ENCODE peak calls at places on chromosomes 5 and 9, in four cellular contexts. W, P, D and X are unnamed samples.
A peak's percentile ranks its signal among the peaks of the same experiment; 100 is the strongest.

GRCh38 chr9:93134018-93134739 is at the start of gene NINJ1:
- DNase-seq in W (peak; percentile 60), D (peak; percentile 65), P (peak; percentile 85), X (peak; percentile 76)

GRCh38 chr5:113205807-113206206 is 229.0 kb downstream of the TSSK1B start:
- DNase-seq in P (no peak), D (no peak), W (no peak), X (no peak)

GRCh38 chr9:133142657-133143592 is 20.8 kb downstream of the GBGT1 start:
- DNase-seq in P (no peak), W (no peak), D (no peak), X (no peak)

GRCh38 chr9:75147638-75148037 is 59.3 kb downstream of the OSTF1 start:
- DNase-seq in P (no peak), W (peak; percentile 19), D (no peak), X (no peak)

GRCh38 chr9:18989865-18990264 is 43.1 kb downstream of the SAXO1 start:
- DNase-seq in D (no peak), P (no peak), W (no peak), X (no peak)

GRCh38 chr9:4011062-4011461 is 288.8 kb downstream of the GLIS3 start:
- DNase-seq in W (no peak), D (no peak), P (no peak), X (no peak)

GRCh38 chr5:61449756-61450155 is 117.7 kb downstream of the ZSWIM6 start:
- DNase-seq in P (no peak), W (no peak), D (no peak), X (no peak)

GRCh38 chr5:141960018-141960417 is 2.0 kb upstream of the PCDH12 start:
- DNase-seq in D (no peak), W (no peak), P (no peak), X (no peak)

GRCh38 chr5:9947944-9948343 is 301.7 kb downstream of the ATPSCKMT start:
- DNase-seq in P (no peak), W (peak; percentile 2), D (no peak), X (no peak)

GRCh38 chr9:78982849-78983248 is 588.9 kb upstream of the TLE4 start:
- DNase-seq in D (no peak), P (no peak), W (peak; percentile 56), X (no peak)

GRCh38 chr9:68416891-68417570 is 60.6 kb downstream of the PGM5 start:
- DNase-seq in W (no peak), P (no peak), D (peak; percentile 33), X (no peak)

GRCh38 chr5:91373016-91373415 is 10.1 kb downstream of the ARRDC3 start:
- DNase-seq in P (no peak), W (no peak), D (no peak), X (no peak)

GRCh38 chr5:176536132-176536901 is 885 bp downstream of the RNF44 start:
- DNase-seq in W (peak; percentile 74), D (peak; percentile 76), P (peak; percentile 79), X (peak; percentile 82)

GRCh38 chr5:39605966-39606591 is 181.3 kb upstream of the DAB2 start:
- DNase-seq in P (no peak), D (no peak), W (peak; percentile 36), X (no peak)

GRCh38 chr9:81416476-81417298 is 272.7 kb downstream of the TLE1 start:
- DNase-seq in D (no peak), W (peak; percentile 41), P (no peak), X (no peak)

GRCh38 chr9:5951686-5952211 is 61.1 kb downstream of the MLANA start:
- DNase-seq in P (no peak), D (no peak), W (peak; percentile 83), X (no peak)

GRCh38 chr5:7325975-7326911 is 69.7 kb upstream of the ADCY2 start:
- DNase-seq in P (no peak), W (no peak), D (no peak), X (no peak)

GRCh38 chr9:33227741-33228140 is 12.2 kb upstream of the SPINK4 start:
- DNase-seq in P (no peak), W (no peak), D (no peak), X (no peak)

GRCh38 chr5:5149154-5149553 is 9.0 kb downstream of the ADAMTS16 start:
- DNase-seq in P (no peak), D (no peak), W (no peak), X (no peak)

GRCh38 chr9:36188212-36188611 is 2.5 kb upstream of the CLTA start:
- DNase-seq in D (no peak), P (no peak), W (no peak), X (no peak)

GRCh38 chr9:94827584-94828304 is 101.2 kb downstream of the AOPEP start:
- DNase-seq in D (no peak), P (peak; percentile 10), W (peak; percentile 52), X (no peak)

GRCh38 chr9:74824654-74825053 is 63.1 kb downstream of the TRPM6 start:
- DNase-seq in W (no peak), D (no peak), P (no peak), X (no peak)

GRCh38 chr5:6719417-6719816 is 6.2 kb downstream of the TENT4A start:
- DNase-seq in W (no peak), P (no peak), D (no peak), X (no peak)

GRCh38 chr9:34771023-34771422 is 61.1 kb upstream of the CCL21 start:
- DNase-seq in D (no peak), P (no peak), W (no peak), X (no peak)

GRCh38 chr5:54311178-54311811 is 922 bp upstream of the ARL15 start:
- DNase-seq in P (no peak), D (no peak), W (peak; percentile 26), X (peak; percentile 20)

GRCh38 chr9:135588371-135588770 is 26.8 kb downstream of the PAEP start:
- DNase-seq in P (peak; percentile 31), W (no peak), D (no peak), X (no peak)

GRCh38 chr9:4740623-4741364 is at the start of gene AK3:
- DNase-seq in W (peak; percentile 82), D (peak; percentile 92), P (peak; percentile 87), X (peak; percentile 76)

GRCh38 chr9:7782390-7783120 is 17.0 kb downstream of the DMAC1 start:
- DNase-seq in W (no peak), D (no peak), P (no peak), X (no peak)

GRCh38 chr9:114240647-114241558 is 82.0 kb upstream of the ORM1 start:
- DNase-seq in D (no peak), W (no peak), P (no peak), X (no peak)

GRCh38 chr5:174311531-174312269 is 266.2 kb downstream of the NSG2 start:
- DNase-seq in W (peak; percentile 34), P (peak; percentile 97), D (peak; percentile 89), X (peak; percentile 76)

GRCh38 chr9:114953917-114954316 is 23.5 kb upstream of the TNFSF8 start:
- DNase-seq in P (no peak), D (no peak), W (peak; percentile 84), X (no peak)

GRCh38 chr9:115978739-115979138 is 174.9 kb upstream of the PAPPA start:
- DNase-seq in P (no peak), W (no peak), D (no peak), X (no peak)

GRCh38 chr9:18358325-18358724 is 115.6 kb upstream of the ADAMTSL1 start:
- DNase-seq in D (no peak), W (peak; percentile 13), P (no peak), X (no peak)

GRCh38 chr5:91125916-91126315 is 257.2 kb downstream of the ARRDC3 start:
- DNase-seq in P (no peak), W (no peak), D (no peak), X (no peak)

GRCh38 chr9:127021664-127022337 is 100.6 kb downstream of the ANGPTL2 start:
- DNase-seq in D (no peak), W (peak; percentile 100), P (no peak), X (no peak)

GRCh38 chr5:113330533-113331200 is 104.1 kb downstream of the TSSK1B start:
- DNase-seq in W (peak; percentile 60), D (no peak), P (no peak), X (no peak)

DNA sequence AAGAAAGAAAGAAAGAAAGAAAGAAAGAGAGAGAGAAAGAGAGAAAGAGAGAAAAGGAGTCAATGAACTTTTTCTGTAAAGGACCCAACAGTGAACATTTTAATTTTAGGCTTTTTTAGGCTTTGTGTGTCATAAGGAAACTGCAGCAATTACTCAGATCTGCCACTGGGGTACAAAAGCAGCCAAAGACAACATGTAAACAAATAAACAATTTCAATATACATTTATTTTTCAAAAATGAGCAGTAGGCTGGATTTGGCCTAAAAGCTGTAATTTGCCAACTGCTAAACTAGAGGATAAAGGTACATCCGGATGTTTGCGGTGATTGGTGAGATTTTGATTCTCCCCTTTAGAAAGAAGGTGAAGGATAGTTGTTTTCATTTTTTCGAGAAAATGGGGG is 143.6 kb downstream of the CEMIP2 start:
- DNase-seq in W (no peak), P (no peak), D (no peak), X (no peak)
- H2AFZ ChIP-seq in W (no peak overlapping the region), P (no peak overlapping the region), D (no peak overlapping the region), X (no peak overlapping the region)

GRCh38 chr9:89676281-89676680 is 71.5 kb downstream of the GADD45G start:
- DNase-seq in D (no peak), W (no peak), P (no peak), X (no peak)
- H4K91ac ChIP-seq in D (peak overlapping the region; percentile 17), W (no peak overlapping the region), P (peak overlapping the region; percentile 100), X (no peak overlapping the region)

DNA sequence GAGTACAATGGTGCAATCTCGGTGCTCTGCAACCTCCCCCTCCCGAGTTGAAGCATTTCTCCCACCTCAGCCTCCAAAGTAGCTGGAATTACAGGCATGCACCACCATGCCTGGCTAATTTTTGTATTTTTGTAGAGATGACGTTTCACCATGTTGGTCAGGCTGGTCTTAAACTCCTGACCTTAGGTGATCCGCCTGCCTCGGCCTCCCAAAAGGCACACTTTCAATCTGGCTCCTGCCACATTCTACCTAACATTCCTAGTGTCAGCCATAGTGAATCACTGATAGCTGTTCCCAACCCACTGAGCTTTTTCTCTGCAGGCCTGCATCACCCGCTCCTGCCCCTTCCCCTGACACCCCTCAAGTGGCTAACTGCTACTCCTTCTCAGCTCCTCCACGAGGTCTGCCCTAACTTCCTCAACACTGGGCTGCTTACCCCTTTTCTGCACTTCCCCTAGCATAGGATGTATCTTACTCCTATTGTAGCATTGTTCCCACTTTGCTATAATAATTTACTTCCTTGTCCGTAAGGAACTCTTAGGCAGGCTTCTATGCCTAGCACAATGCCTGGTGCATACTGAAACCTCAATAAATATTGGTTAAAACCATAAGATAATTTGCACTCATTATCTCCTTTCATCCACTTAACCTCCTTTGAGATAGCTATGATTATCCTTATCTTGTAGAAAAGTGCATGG is 42.0 kb upstream of the LIFR start:
- DNase-seq in D (no peak), W (no peak), P (no peak), X (no peak)
- H3K14ac ChIP-seq in D (no peak overlapping the region), W (peak overlapping the region; percentile 76), P (no peak overlapping the region), X (no peak overlapping the region)

DNA sequence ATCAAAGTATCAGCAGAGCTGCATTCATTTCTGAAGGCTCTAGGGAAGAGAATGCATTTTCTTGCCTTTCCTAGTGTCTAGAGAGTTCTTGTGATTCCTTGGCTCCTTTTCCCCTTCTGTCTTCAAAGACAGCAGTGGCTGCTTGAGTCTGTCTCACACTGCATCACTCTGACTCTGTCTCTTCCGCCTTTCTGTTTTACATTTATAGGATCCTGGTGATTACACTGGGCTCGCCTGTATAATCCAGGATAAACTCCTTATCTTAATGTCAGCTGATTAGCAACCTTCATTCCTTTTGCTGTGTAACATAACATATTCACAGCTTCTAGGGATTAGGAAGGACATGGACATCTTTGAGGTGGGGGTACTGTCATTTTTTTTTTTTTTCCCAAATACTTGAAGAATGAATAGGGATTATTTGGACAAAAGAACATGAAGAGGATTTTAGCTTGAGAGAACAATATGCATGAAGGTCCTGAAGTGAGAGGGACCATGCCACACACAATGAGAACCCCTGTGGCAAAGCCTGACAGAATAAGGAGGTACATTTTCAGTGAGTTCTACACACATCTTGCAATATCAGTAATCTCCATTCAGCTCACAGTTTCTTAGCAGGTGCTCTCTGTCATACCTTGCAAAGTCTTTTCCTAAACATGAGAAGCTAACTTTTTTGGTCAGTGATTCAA is 267.6 kb downstream of the FAM170A start:
- DNase-seq in W (no peak), P (no peak), D (no peak), X (no peak)
- H2AFZ ChIP-seq in W (no peak overlapping the region), P (no peak overlapping the region), D (no peak overlapping the region), X (peak overlapping the region; percentile 23)

GRCh38 chr9:99039388-99040182 is 65.3 kb upstream of the TGFBR1 start:
- DNase-seq in W (peak; percentile 51), D (no peak), P (no peak), X (no peak)
- H4K91ac ChIP-seq in W (peak overlapping the region; percentile 93), D (no peak overlapping the region), P (no peak overlapping the region), X (no peak overlapping the region)